ENCODE peak calls at places on chromosome 4, in nine cellular contexts. C, E, G, F, I, X, R, W and L are unnamed samples.

GRCh38 chr4:129014566-129015509 is 78.5 kb downstream of the SCLT1 start:
- DNase-seq in R (no peak), C (no peak), F (no peak), X (no peak), W (no peak), G (no peak), E (no peak), I (no peak), L (no peak)

GRCh38 chr4:4695497-4695896 is 153.6 kb upstream of the STX18 start:
- DNase-seq in F (no peak), G (no peak), C (no peak), X (no peak), W (no peak), I (no peak), R (no peak), E (no peak), L (no peak)

GRCh38 chr4:165011403-165011802 is 20.4 kb upstream of the TRIM60 start:
- DNase-seq in W (peak; percentile 32), R (no peak), I (no peak), F (no peak), C (no peak), X (no peak), G (no peak), E (no peak), L (no peak)

GRCh38 chr4:113781439-113782040 is 20.0 kb upstream of the CAMK2D start:
- DNase-seq in I (peak; percentile 62), C (no peak), F (no peak), X (peak; percentile 63), W (peak; percentile 51), R (no peak), E (peak; percentile 66), G (no peak), L (no peak)

GRCh38 chr4:161828061-161828460 is 335.7 kb downstream of the FSTL5 start:
- DNase-seq in R (no peak), E (no peak), X (peak; percentile 31), I (peak; percentile 5), F (no peak), W (no peak), G (no peak), C (no peak), L (no peak)

GRCh38 chr4:125317526-125317880 is 2.7 kb downstream of the FAT4 start:
- DNase-seq in G (peak; percentile 22), W (peak; percentile 65), E (peak; percentile 68), C (no peak), I (peak; percentile 62), F (peak; percentile 76), R (peak; percentile 15), X (peak; percentile 53), L (no peak)

GRCh38 chr4:40186665-40187014 is 10.2 kb upstream of the RHOH start:
- DNase-seq in F (no peak), G (no peak), R (no peak), E (peak; percentile 32), W (peak; percentile 88), X (no peak), I (no peak), C (no peak), L (no peak)

GRCh38 chr4:8201341-8201781 is 2.3 kb downstream of the SH3TC1 start:
- DNase-seq in R (no peak), G (no peak), E (no peak), W (peak; percentile 10), C (no peak), I (peak; percentile 51), X (no peak), F (no peak), L (no peak)

GRCh38 chr4:61193863-61194262 is 6.3 kb upstream of the ADGRL3 start:
- DNase-seq in W (peak; percentile 38), G (no peak), X (no peak), F (no peak), C (no peak), R (no peak), I (no peak), E (no peak), L (no peak)

GRCh38 chr4:85886665-85887064 is 411.7 kb downstream of the ARHGAP24 start:
- DNase-seq in I (no peak), C (no peak), R (no peak), E (no peak), W (peak; percentile 23), G (no peak), X (no peak), F (no peak), L (no peak)

GRCh38 chr4:181319629-181320028 is 923.6 kb upstream of the TENM3 start:
- DNase-seq in I (no peak), G (no peak), X (no peak), F (no peak), E (no peak), C (no peak), W (no peak), R (no peak), L (no peak)

GRCh38 chr4:113106076-113106475 is 56.6 kb downstream of the ANK2 start:
- DNase-seq in C (no peak), E (peak; percentile 66), W (peak; percentile 39), R (no peak), G (no peak), F (no peak), I (peak; percentile 62), X (peak; percentile 62), L (peak; percentile 10)

GRCh38 chr4:74823194-74823593 is 28.9 kb upstream of the BTC start:
- DNase-seq in E (no peak), G (no peak), W (no peak), X (no peak), C (no peak), R (no peak), F (no peak), I (no peak), L (no peak)

GRCh38 chr4:180449395-180449956 is 1793.7 kb upstream of the TENM3 start:
- DNase-seq in I (peak; percentile 2), R (no peak), E (no peak), W (peak; percentile 67), G (no peak), F (no peak), C (no peak), X (peak; percentile 24), L (no peak)

GRCh38 chr4:6402566-6403399 is 69.6 kb downstream of the PPP2R2C start:
- DNase-seq in I (peak; percentile 5), W (no peak), X (no peak), R (no peak), E (no peak), C (no peak), F (no peak), G (no peak), L (no peak)
- TF ChIP-seq CTCF in I (no peak), W (no peak), X (no peak), R (no peak), E (no peak), C (no peak), F (no peak), G (no peak), L (no peak)

GRCh38 chr4:135120190-135120589 is 918.6 kb upstream of the PABPC4L start:
- DNase-seq in G (no peak), C (no peak), R (no peak), E (no peak), I (peak; percentile 30), X (peak; percentile 13), F (no peak), W (no peak), L (no peak)

GRCh38 chr4:135124196-135124595 is 922.6 kb upstream of the PABPC4L start:
- DNase-seq in F (no peak), G (no peak), E (no peak), R (no peak), I (no peak), X (no peak), C (no peak), W (no peak), L (no peak)

GRCh38 chr4:135123632-135124031 is 922.0 kb upstream of the PABPC4L start:
- DNase-seq in I (no peak), R (no peak), C (no peak), F (no peak), E (no peak), G (no peak), W (no peak), X (no peak), L (no peak)

DNA sequence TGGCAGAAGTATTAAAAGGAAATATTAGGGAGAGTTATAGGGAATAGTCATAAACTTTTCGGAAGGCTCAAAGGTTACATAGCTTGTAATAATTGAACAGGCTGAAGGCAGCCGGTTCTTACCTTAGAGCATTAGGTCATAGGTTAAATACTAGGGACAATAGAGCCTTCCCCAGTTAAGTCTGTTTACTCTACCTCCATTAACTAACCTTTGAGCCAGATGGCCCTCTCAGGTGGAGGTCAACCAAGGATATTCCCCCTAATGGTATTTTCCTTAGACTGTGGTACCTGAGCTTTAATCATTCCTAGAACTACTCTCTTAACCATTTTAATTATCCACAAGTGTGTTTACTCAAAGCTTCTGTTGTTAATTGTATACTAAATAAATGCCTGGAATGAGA is 920.9 kb upstream of the PABPC4L start:
- DNase-seq in G (no peak), C (no peak), X (no peak), R (no peak), I (no peak), E (no peak), F (no peak), W (no peak), L (no peak)
- H3K4me3 ChIP-seq in G (no peak overlapping the region), C (no peak overlapping the region), X (no peak overlapping the region), R (no peak overlapping the region), I (no peak overlapping the region), E (no peak overlapping the region), F (no peak overlapping the region), W (no peak overlapping the region), L (no peak overlapping the region)

GRCh38 chr4:103721251-103721650 is 1.5 kb upstream of the TACR3 start:
- DNase-seq in W (peak; percentile 59), C (no peak), G (no peak), I (no peak), X (no peak), F (no peak), R (no peak), E (peak; percentile 1), L (no peak)

GRCh38 chr4:103719320-103720204 is at the start of gene TACR3:
- DNase-seq in I (peak; percentile 2), E (peak; percentile 2), C (no peak), F (no peak), W (peak; percentile 9), X (no peak), G (no peak), R (no peak), L (no peak)

GRCh38 chr4:103720661-103721060 is 876 bp upstream of the TACR3 start:
- DNase-seq in F (no peak), R (no peak), C (no peak), E (no peak), I (no peak), G (no peak), W (no peak), X (no peak), L (no peak)

DNA sequence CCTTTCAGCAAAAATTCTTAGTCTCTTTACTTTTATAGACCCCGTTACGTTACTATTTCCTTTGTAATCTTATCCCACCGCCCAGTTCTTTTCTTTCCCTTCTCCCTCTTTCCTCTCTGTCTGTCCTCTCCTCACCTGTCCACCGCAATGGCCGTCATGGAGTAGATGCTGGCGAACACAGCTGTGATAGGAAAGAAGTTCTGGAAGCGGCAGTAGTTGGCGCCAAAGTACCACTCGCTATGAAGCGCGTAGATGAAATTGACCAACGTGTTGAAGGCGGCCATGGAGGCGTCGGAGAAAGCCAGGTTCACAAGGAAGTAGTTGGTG is 829 bp downstream of the TACR3 start:
- DNase-seq in E (peak; percentile 12), X (peak; percentile 16), R (peak; percentile 22), W (peak; percentile 43), C (no peak), G (no peak), F (no peak), I (no peak), L (no peak)
- TF ChIP-seq CTCF in E (no peak), X (no peak), R (no peak), W (peak; percentile 44), C (no peak), G (no peak), F (no peak), I (no peak), L (no peak)

GRCh38 chr4:36414248-36414647 is 132.8 kb downstream of the DTHD1 start:
- DNase-seq in R (no peak), X (no peak), F (no peak), C (no peak), W (peak; percentile 43), E (no peak), I (no peak), G (no peak), L (no peak)
- H3K4me3 ChIP-seq in R (no peak overlapping the region), X (no peak overlapping the region), F (no peak overlapping the region), C (no peak overlapping the region), W (no peak overlapping the region), E (no peak overlapping the region), I (no peak overlapping the region), G (no peak overlapping the region), L (no peak overlapping the region)